ENCODE peak calls at places on chromosomes 12 and 14, in six cellular contexts. X is HL-60, R is GM12878, J is HepG2, F is H1, V is K562. S is an unnamed sample.

GRCh38 chr12:114692558-114693531 is 8.9 kb upstream of the TBX3 start:
- DNase-seq in F (no peak), X (no peak), J (no peak), R (no peak), V (no peak), S (peak; percentile 18)

GRCh38 chr12:19234991-19235876 is 105.7 kb downstream of the PLEKHA5 start:
- DNase-seq in R (no peak), V (no peak), F (no peak), X (no peak), J (peak; percentile 12), S (no peak)

GRCh38 chr14:104687601-104688504 is 1.6 kb upstream of the INF2 start:
- DNase-seq in F (no peak), X (no peak), V (no peak), J (peak; percentile 84), R (no peak), S (no peak)

GRCh38 chr14:91113829-91114078 is at the start of gene DGLUCY:
- DNase-seq in J (no peak), X (no peak), F (no peak), R (no peak), V (peak; percentile 78), S (peak; percentile 84)

GRCh38 chr12:88026196-88026595 is 3.0 kb downstream of the C12orf50 start:
- DNase-seq in V (no peak), F (no peak), J (no peak), X (no peak), R (no peak), S (no peak)

GRCh38 chr12:95951515-95951914 is 8.4 kb downstream of the AMDHD1 start:
- DNase-seq in X (no peak), V (no peak), F (no peak), R (no peak), J (no peak), S (no peak)

GRCh38 chr14:23539209-23539866 is 12.2 kb downstream of the ZFHX2 start:
- DNase-seq in R (no peak), V (peak; percentile 61), J (peak; percentile 86), X (no peak), F (no peak), S (peak; percentile 92)

GRCh38 chr12:23303821-23304220 is 645.6 kb downstream of the SOX5 start:
- DNase-seq in R (no peak), J (no peak), F (no peak), V (peak; percentile 53), X (no peak), S (no peak)

GRCh38 chr12:78560633-78561032 is 303.9 kb upstream of the SYT1 start:
- DNase-seq in V (no peak), J (no peak), R (no peak), F (no peak), X (no peak), S (no peak)

GRCh38 chr14:99270491-99271287 is 1.3 kb downstream of the BCL11B start:
- DNase-seq in J (no peak), F (no peak), V (no peak), R (no peak), X (no peak), S (peak; percentile 54)

GRCh38 chr14:51370758-51371386 is 130.8 kb downstream of the TMX1 start:
- DNase-seq in X (no peak), F (no peak), V (no peak), J (no peak), R (no peak), S (no peak)

GRCh38 chr12:21801522-21802288 is 27.2 kb upstream of the KCNJ8 start:
- DNase-seq in F (no peak), V (no peak), R (no peak), X (no peak), J (no peak), S (no peak)

GRCh38 chr14:73402579-73402978 is 55.8 kb downstream of the NUMB start:
- DNase-seq in R (peak; percentile 59), X (no peak), F (no peak), V (no peak), J (no peak), S (no peak)

GRCh38 chr12:95130096-95130495 is 56.7 kb upstream of the NR2C1 start:
- DNase-seq in V (no peak), X (no peak), F (no peak), R (no peak), J (no peak), S (no peak)

GRCh38 chr12:89875225-89875624 is 166.6 kb upstream of the ATP2B1 start:
- DNase-seq in F (no peak), V (no peak), R (no peak), J (no peak), X (no peak), S (no peak)

GRCh38 chr12:57583008-57583831 is 7.8 kb upstream of the PIP4K2C start:
- DNase-seq in X (peak; percentile 59), R (peak; percentile 31), J (peak; percentile 86), V (peak; percentile 88), F (peak; percentile 25), S (peak; percentile 92)

GRCh38 chr12:124125472-124125871 is 152.5 kb downstream of the ZNF664 start:
- DNase-seq in V (no peak), F (no peak), R (peak; percentile 72), J (no peak), X (no peak), S (no peak)

GRCh38 chr14:24673059-24673458 is 39.1 kb upstream of the GZMB start:
- DNase-seq in V (no peak), F (no peak), R (no peak), J (no peak), X (peak; percentile 57), S (no peak)

GRCh38 chr12:116615141-116615861 is 56.1 kb downstream of the MAP1LC3B2 start:
- DNase-seq in V (no peak), F (no peak), X (no peak), J (no peak), R (no peak), S (no peak)

GRCh38 chr14:32121948-32122347 is 44.8 kb downstream of the ARHGAP5 start:
- DNase-seq in X (no peak), V (no peak), R (no peak), F (no peak), J (no peak), S (no peak)

GRCh38 chr14:91361236-91361811 is 56.3 kb downstream of the CCDC88C start:
- DNase-seq in R (no peak), F (no peak), V (no peak), J (peak; percentile 61), X (peak; percentile 100), S (no peak)

GRCh38 chr14:44979740-44980346 is 17.9 kb downstream of the TOGARAM1 start:
- DNase-seq in V (no peak), R (no peak), X (no peak), F (no peak), J (no peak), S (peak; percentile 28)

GRCh38 chr14:75042040-75042439 is 9.2 kb downstream of the MLH3 start:
- DNase-seq in R (no peak), F (no peak), X (no peak), J (no peak), V (no peak), S (peak; percentile 68)

GRCh38 chr14:33287204-33287603 is 348.5 kb downstream of the NPAS3 start:
- DNase-seq in J (no peak), V (no peak), F (no peak), R (no peak), X (no peak), S (no peak)

GRCh38 chr12:118302053-118302452 is 70.7 kb downstream of the TAOK3 start:
- DNase-seq in J (no peak), F (no peak), V (no peak), X (no peak), R (no peak), S (no peak)

GRCh38 chr12:113440336-113440735 is 18.2 kb downstream of the SDSL start:
- DNase-seq in J (no peak), F (no peak), R (no peak), X (no peak), V (no peak), S (no peak)

GRCh38 chr12:113440947-113441782 is 19.0 kb downstream of the SDSL start:
- DNase-seq in R (no peak), X (no peak), F (no peak), J (no peak), V (no peak), S (no peak)

GRCh38 chr12:113445544-113446176 is 23.5 kb downstream of the SDSL start:
- DNase-seq in R (no peak), X (peak; percentile 69), J (no peak), V (no peak), F (no peak), S (no peak)

GRCh38 chr12:113439606-113440030 is 17.4 kb downstream of the SDSL start:
- DNase-seq in F (no peak), J (peak; percentile 40), R (no peak), X (no peak), V (peak; percentile 58), S (peak; percentile 80)

DNA sequence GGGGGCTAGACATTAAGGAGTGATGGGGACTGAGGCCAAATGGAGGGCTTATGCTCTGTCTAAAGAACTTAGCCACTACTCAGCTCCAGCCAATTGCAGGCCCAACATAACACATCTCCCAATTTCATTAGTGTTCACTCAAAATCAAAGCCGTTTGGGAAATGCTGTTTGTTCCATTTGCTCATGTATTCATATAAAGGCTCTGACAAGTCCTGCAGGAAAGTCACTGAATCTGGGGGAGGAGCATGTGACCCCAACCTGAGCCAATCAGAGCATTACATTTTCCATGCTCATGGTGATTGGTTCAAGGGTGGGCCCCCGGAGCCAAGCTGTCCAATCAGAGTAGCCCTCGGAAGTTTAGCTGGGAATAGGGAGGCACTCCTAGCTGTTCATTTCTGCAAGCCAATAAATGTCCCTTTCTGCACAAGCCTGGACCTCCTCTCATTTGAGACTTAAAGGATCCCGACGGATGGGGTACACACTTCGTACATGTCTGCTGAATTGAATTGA is 20.9 kb downstream of the SDSL start:
- DNase-seq in V (no peak), R (no peak), F (no peak), X (no peak), J (no peak), S (no peak)
- TF ChIP-seq GABPA in V (no peak), R (no peak), F (no peak), X (no peak), J (no peak), S (no peak)

DNA sequence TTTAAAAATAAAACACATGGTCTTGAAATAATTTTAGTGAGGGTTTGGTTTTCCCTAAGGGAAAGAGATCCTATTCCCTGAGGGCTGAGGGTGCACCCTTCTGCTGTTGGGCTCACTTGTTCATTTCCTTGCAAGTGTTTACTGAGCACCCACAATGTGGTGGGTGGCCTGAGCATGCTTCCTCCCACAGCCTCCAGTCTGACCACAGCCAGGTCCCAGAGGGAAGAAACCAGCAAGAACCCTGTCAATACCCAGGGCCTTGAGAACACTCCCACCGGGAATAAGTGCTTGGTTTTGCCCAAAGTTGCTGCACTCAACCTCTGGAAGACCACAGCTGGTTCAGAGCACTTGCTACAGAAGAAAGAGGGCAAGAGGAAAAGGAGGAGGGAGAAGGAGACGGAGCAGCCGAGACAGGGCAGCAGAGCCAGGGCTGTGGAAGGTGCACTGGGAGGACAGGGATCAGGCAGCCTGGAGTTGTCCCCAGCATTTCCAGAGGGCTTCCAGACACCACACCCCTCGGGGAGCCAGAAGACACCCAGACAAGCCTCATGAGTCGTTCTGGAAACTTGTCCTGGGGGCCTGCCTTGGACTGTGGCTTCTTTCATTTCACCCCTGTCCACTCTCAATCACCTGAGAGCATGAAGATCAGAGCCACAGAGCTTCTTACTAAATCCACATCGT is 14.3 kb downstream of the CMKLR1 start:
- DNase-seq in F (no peak), X (peak; percentile 69), R (no peak), J (no peak), V (no peak), S (no peak)
- TF ChIP-seq GABPA in F (no peak), X (no peak), R (no peak), J (no peak), V (no peak), S (no peak)

GRCh38 chr12:38921025-38921677 is 15.8 kb upstream of the CPNE8 start:
- DNase-seq in V (peak; percentile 67), F (no peak), X (peak; percentile 24), R (no peak), J (peak; percentile 65), S (peak; percentile 25)
- TF ChIP-seq GABPA in V (no peak), F (no peak), X (no peak), R (no peak), J (no peak), S (no peak)

GRCh38 chr14:81222694-81223093 is 1.9 kb upstream of the GTF2A1 start:
- DNase-seq in R (no peak), X (no peak), J (peak; percentile 65), V (peak; percentile 9), F (no peak), S (no peak)
- TF ChIP-seq GABPA in R (no peak), X (no peak), J (no peak), V (no peak), F (no peak), S (no peak)